ENCODE peak calls at places on chromosomes 6 and 20, in seven cellular contexts. H is heart left ventricle; S is tibial artery; I is cardiac muscle cell; U is CD8-positive, alpha-beta T cell; Q is AG04450; G is IMR-90. T is an unnamed sample.
A peak's percentile ranks its signal among the peaks of the same experiment; 100 is the strongest.

GRCh38 chr6:110319843-110320242 is 38.3 kb downstream of the METTL24 start:
- DNase-seq in H (no peak), S (no peak), I (no peak), U (no peak), Q (no peak), G (no peak), T (no peak)

GRCh38 chr6:16949696-16950095 is 152.2 kb upstream of the STMND1 start:
- DNase-seq in H (no peak), S (no peak), I (no peak), U (no peak), Q (no peak), G (no peak), T (no peak)

GRCh38 chr6:4403828-4404227 is 268.5 kb upstream of the ECI2 start:
- DNase-seq in H (no peak), S (no peak), I (no peak), U (no peak), Q (no peak), G (no peak), T (no peak)

GRCh38 chr6:77880501-77880900 is 227.7 kb downstream of the MEI4 start:
- DNase-seq in H (no peak), S (no peak), I (no peak), U (no peak), Q (no peak), G (no peak), T (peak; percentile 76)

GRCh38 chr20:24872291-24873014 is 76.6 kb upstream of the CST7 start:
- DNase-seq in H (no peak), S (no peak), I (no peak), U (no peak), Q (no peak), G (no peak), T (no peak)

GRCh38 chr6:40205004-40205403 is 270.7 kb upstream of the MOCS1 start:
- DNase-seq in H (no peak), S (no peak), I (no peak), U (no peak), Q (no peak), G (no peak), T (no peak)

GRCh38 chr20:53915459-53916172 is 154.8 kb downstream of the BCAS1 start:
- DNase-seq in H (peak; percentile 95), S (peak; percentile 97), I (peak; percentile 91), U (peak; percentile 95), Q (peak; percentile 74), G (peak; percentile 86), T (peak; percentile 95)

GRCh38 chr20:9032758-9033157 is 36.1 kb upstream of the PLCB4 start:
- DNase-seq in H (no peak), S (no peak), I (no peak), U (no peak), Q (no peak), G (peak; percentile 62), T (no peak)

GRCh38 chr6:95686858-95687257 is 109.5 kb downstream of the MANEA start:
- DNase-seq in H (no peak), S (no peak), I (no peak), U (no peak), Q (no peak), G (no peak), T (no peak)

GRCh38 chr6:95687839-95688238 is 110.5 kb downstream of the MANEA start:
- DNase-seq in H (no peak), S (no peak), I (no peak), U (no peak), Q (no peak), G (no peak), T (no peak)

GRCh38 chr6:95686272-95686671 is 108.9 kb downstream of the MANEA start:
- DNase-seq in H (no peak), S (no peak), I (no peak), U (no peak), Q (no peak), G (no peak), T (no peak)

GRCh38 chr6:95693108-95693507 is 115.8 kb downstream of the MANEA start:
- DNase-seq in H (no peak), S (no peak), I (peak; percentile 63), U (no peak), Q (no peak), G (no peak), T (no peak)

DNA sequence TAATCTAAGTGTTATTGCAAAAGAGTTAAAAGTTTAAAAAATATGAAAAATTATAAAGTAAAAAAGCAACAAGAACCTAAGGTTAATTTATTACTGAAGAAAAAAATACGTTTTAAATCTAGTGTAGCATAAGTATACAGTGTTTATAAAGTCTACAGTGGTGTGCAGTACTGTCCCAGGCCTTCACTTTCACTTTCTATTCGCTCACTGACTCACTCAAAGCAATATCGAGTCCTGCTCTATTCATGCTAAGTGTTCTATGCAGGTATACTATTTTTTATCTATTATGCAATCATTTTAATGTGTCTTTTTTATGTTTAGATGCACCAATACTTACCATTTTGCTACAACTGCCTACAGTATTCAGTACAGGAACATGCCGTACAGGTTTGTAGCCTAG is 113.0 kb downstream of the MANEA start:
- DNase-seq in H (no peak), S (no peak), I (no peak), U (no peak), Q (no peak), G (no peak), T (no peak)
- H3K4me3 ChIP-seq in H (no peak overlapping the region), S (no peak overlapping the region), I (no peak overlapping the region), U (no peak overlapping the region), Q (no peak overlapping the region), G (no peak overlapping the region), T (no peak overlapping the region)

GRCh38 chr6:147207851-147208754 is 3.9 kb downstream of the STXBP5 start:
- DNase-seq in H (no peak), S (no peak), I (no peak), U (no peak), Q (no peak), G (peak; percentile 28), T (no peak)
- H3K27ac ChIP-seq in H (peak overlapping the region; percentile 70), S (peak overlapping the region; percentile 97), I (no peak overlapping the region), U (no peak overlapping the region), Q (no peak overlapping the region), G (no peak overlapping the region), T (no peak overlapping the region)

GRCh38 chr6:89494131-89494793 is 61.3 kb downstream of the ANKRD6 start:
- DNase-seq in H (no peak), S (no peak), I (no peak), U (no peak), Q (no peak), G (no peak), T (no peak)
- TF ChIP-seq CTCF in H (no peak), S (no peak), I (no peak), U (no peak), Q (no peak), G (no peak), T (peak; percentile 14)

DNA sequence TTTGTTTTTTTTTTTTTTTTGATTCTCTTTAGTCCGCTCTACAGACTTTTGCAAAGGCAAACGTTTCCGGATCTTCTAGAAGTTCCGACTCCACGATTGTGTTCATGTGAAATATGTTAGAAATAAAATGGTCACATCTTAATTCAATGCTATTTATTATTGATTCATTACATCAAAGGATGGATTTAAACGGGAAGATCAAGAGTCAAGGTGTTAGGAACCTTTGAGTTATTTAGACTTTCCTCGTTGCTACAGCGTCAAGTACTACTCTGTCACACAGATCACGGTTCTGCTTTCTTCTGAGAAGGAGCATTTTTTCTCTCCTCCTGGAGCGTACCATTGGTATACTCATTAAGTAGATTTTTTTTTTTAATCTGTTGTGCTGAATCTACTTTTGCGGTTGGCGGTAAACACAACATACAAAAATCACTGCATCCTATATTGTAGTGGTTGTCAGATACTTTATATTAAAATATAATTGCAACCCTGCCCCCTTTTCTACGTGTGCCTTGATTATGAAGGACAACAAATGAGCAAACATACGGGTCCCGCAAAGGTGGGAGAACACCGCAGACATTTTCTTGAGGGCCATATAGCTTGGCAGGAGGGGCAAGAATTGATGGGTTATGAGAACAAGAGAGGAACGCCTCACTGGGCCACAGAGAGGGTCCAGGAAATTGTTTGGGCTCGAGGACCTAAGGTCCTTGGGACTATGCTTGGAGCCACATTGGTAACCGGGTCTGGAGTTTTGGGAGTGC is 17.5 kb downstream of the HMGN4 start:
- DNase-seq in H (no peak), S (no peak), I (no peak), U (no peak), Q (no peak), G (peak; percentile 35), T (no peak)
- H3K4me3 ChIP-seq in H (no peak overlapping the region), S (no peak overlapping the region), I (peak overlapping the region; percentile 57), U (no peak overlapping the region), Q (peak overlapping the region; percentile 62), G (peak overlapping the region; percentile 41), T (peak overlapping the region; percentile 59)